ENCODE peak calls at places on chromosome 4, in nine cellular contexts. One of them, this sample, is unnamed.

GRCh38 chr4:30720021-30720655 is at the start of gene PCDH7:
- DNase-seq in MCF 10A: peak
- DNase-seq in ACHN: peak
- DNase-seq in activated T-cell treated with anti-CD3 and anti-CD28 coated beads, Interleukin-2, amount 50 U/mL, for 24 hours: no peak
- DNase-seq in ascending aorta: peak
- DNase-seq in GM12892: peak
- DNase-seq in chondrocyte: no peak
- DNase-seq in right lobe of liver: peak
- DNase-seq in activated T-helper 1 cell treated with anti-CD3 and anti-CD28 coated beads, Interleukin-12 subunit alpha, Interleukin-12 subunit beta, Interleukin-2, Interleukin-4 antibody, amounts not matched to agents 30 ng/mL and 10 ng/mL and 1 ng/mL, durations not matched to agents 14 hours and 24 hours and 36 hours: no peak
- DNase-seq in this sample: no peak

GRCh38 chr4:692771-693554 is 4.0 kb upstream of the SLC49A3 start:
- DNase-seq in GM12892: no peak
- DNase-seq in activated T-helper 1 cell treated with anti-CD3 and anti-CD28 coated beads, Interleukin-12 subunit alpha, Interleukin-12 subunit beta, Interleukin-2, Interleukin-4 antibody, amounts not matched to agents 30 ng/mL and 10 ng/mL and 1 ng/mL, durations not matched to agents 14 hours and 24 hours and 36 hours: no peak
- DNase-seq in right lobe of liver: no peak
- DNase-seq in ACHN: no peak
- DNase-seq in chondrocyte: no peak
- DNase-seq in activated T-cell treated with anti-CD3 and anti-CD28 coated beads, Interleukin-2, amount 50 U/mL, for 24 hours: no peak
- DNase-seq in ascending aorta: no peak
- DNase-seq in MCF 10A: no peak
- DNase-seq in this sample: no peak

GRCh38 chr4:151443247-151443646 is 34.3 kb downstream of the FHIP1A start:
- DNase-seq in activated T-helper 1 cell treated with anti-CD3 and anti-CD28 coated beads, Interleukin-12 subunit alpha, Interleukin-12 subunit beta, Interleukin-2, Interleukin-4 antibody, amounts not matched to agents 30 ng/mL and 10 ng/mL and 1 ng/mL, durations not matched to agents 14 hours and 24 hours and 36 hours: no peak
- DNase-seq in right lobe of liver: no peak
- DNase-seq in MCF 10A: no peak
- DNase-seq in GM12892: no peak
- DNase-seq in ascending aorta: no peak
- DNase-seq in chondrocyte: no peak
- DNase-seq in activated T-cell treated with anti-CD3 and anti-CD28 coated beads, Interleukin-2, amount 50 U/mL, for 24 hours: no peak
- DNase-seq in ACHN: no peak
- DNase-seq in this sample: no peak

GRCh38 chr4:68267433-68267944 is 22.0 kb upstream of the TMPRSS11B start:
- DNase-seq in right lobe of liver: no peak
- DNase-seq in activated T-cell treated with anti-CD3 and anti-CD28 coated beads, Interleukin-2, amount 50 U/mL, for 24 hours: no peak
- DNase-seq in GM12892: no peak
- DNase-seq in activated T-helper 1 cell treated with anti-CD3 and anti-CD28 coated beads, Interleukin-12 subunit alpha, Interleukin-12 subunit beta, Interleukin-2, Interleukin-4 antibody, amounts not matched to agents 30 ng/mL and 10 ng/mL and 1 ng/mL, durations not matched to agents 14 hours and 24 hours and 36 hours: no peak
- DNase-seq in chondrocyte: no peak
- DNase-seq in ascending aorta: no peak
- DNase-seq in MCF 10A: no peak
- DNase-seq in ACHN: no peak
- DNase-seq in this sample: no peak

GRCh38 chr4:96677499-96677898 is 837.6 kb downstream of the PDHA2 start:
- DNase-seq in chondrocyte: no peak
- DNase-seq in GM12892: no peak
- DNase-seq in ascending aorta: no peak
- DNase-seq in ACHN: no peak
- DNase-seq in activated T-helper 1 cell treated with anti-CD3 and anti-CD28 coated beads, Interleukin-12 subunit alpha, Interleukin-12 subunit beta, Interleukin-2, Interleukin-4 antibody, amounts not matched to agents 30 ng/mL and 10 ng/mL and 1 ng/mL, durations not matched to agents 14 hours and 24 hours and 36 hours: no peak
- DNase-seq in activated T-cell treated with anti-CD3 and anti-CD28 coated beads, Interleukin-2, amount 50 U/mL, for 24 hours: no peak
- DNase-seq in right lobe of liver: no peak
- DNase-seq in MCF 10A: peak
- DNase-seq in this sample: no peak

GRCh38 chr4:164659765-164660164 is 94.2 kb upstream of the SMIM31 start:
- DNase-seq in activated T-cell treated with anti-CD3 and anti-CD28 coated beads, Interleukin-2, amount 50 U/mL, for 24 hours: no peak
- DNase-seq in ascending aorta: no peak
- DNase-seq in ACHN: no peak
- DNase-seq in right lobe of liver: no peak
- DNase-seq in GM12892: no peak
- DNase-seq in chondrocyte: no peak
- DNase-seq in MCF 10A: no peak
- DNase-seq in activated T-helper 1 cell treated with anti-CD3 and anti-CD28 coated beads, Interleukin-12 subunit alpha, Interleukin-12 subunit beta, Interleukin-2, Interleukin-4 antibody, amounts not matched to agents 30 ng/mL and 10 ng/mL and 1 ng/mL, durations not matched to agents 14 hours and 24 hours and 36 hours: no peak
- DNase-seq in this sample: no peak

GRCh38 chr4:26183017-26183416 is 137.8 kb upstream of the RBPJ start:
- DNase-seq in ACHN: no peak
- DNase-seq in ascending aorta: no peak
- DNase-seq in GM12892: no peak
- DNase-seq in activated T-helper 1 cell treated with anti-CD3 and anti-CD28 coated beads, Interleukin-12 subunit alpha, Interleukin-12 subunit beta, Interleukin-2, Interleukin-4 antibody, amounts not matched to agents 30 ng/mL and 10 ng/mL and 1 ng/mL, durations not matched to agents 14 hours and 24 hours and 36 hours: no peak
- DNase-seq in chondrocyte: no peak
- DNase-seq in right lobe of liver: no peak
- DNase-seq in MCF 10A: no peak
- DNase-seq in activated T-cell treated with anti-CD3 and anti-CD28 coated beads, Interleukin-2, amount 50 U/mL, for 24 hours: no peak
- DNase-seq in this sample: no peak

GRCh38 chr4:177667687-177668086 is 225.4 kb upstream of the AGA start:
- DNase-seq in chondrocyte: no peak
- DNase-seq in GM12892: no peak
- DNase-seq in MCF 10A: peak
- DNase-seq in right lobe of liver: no peak
- DNase-seq in ascending aorta: no peak
- DNase-seq in ACHN: peak
- DNase-seq in activated T-cell treated with anti-CD3 and anti-CD28 coated beads, Interleukin-2, amount 50 U/mL, for 24 hours: no peak
- DNase-seq in activated T-helper 1 cell treated with anti-CD3 and anti-CD28 coated beads, Interleukin-12 subunit alpha, Interleukin-12 subunit beta, Interleukin-2, Interleukin-4 antibody, amounts not matched to agents 30 ng/mL and 10 ng/mL and 1 ng/mL, durations not matched to agents 14 hours and 24 hours and 36 hours: no peak
- DNase-seq in this sample: no peak

GRCh38 chr4:156875697-156876096 is 95.9 kb downstream of the PDGFC start:
- DNase-seq in activated T-helper 1 cell treated with anti-CD3 and anti-CD28 coated beads, Interleukin-12 subunit alpha, Interleukin-12 subunit beta, Interleukin-2, Interleukin-4 antibody, amounts not matched to agents 30 ng/mL and 10 ng/mL and 1 ng/mL, durations not matched to agents 14 hours and 24 hours and 36 hours: no peak
- DNase-seq in ACHN: no peak
- DNase-seq in MCF 10A: no peak
- DNase-seq in GM12892: no peak
- DNase-seq in right lobe of liver: no peak
- DNase-seq in ascending aorta: no peak
- DNase-seq in chondrocyte: no peak
- DNase-seq in activated T-cell treated with anti-CD3 and anti-CD28 coated beads, Interleukin-2, amount 50 U/mL, for 24 hours: no peak
- DNase-seq in this sample: no peak

GRCh38 chr4:153156263-153156662 is 48.0 kb upstream of the TRIM2 start:
- DNase-seq in GM12892: no peak
- DNase-seq in chondrocyte: no peak
- DNase-seq in right lobe of liver: no peak
- DNase-seq in MCF 10A: no peak
- DNase-seq in activated T-helper 1 cell treated with anti-CD3 and anti-CD28 coated beads, Interleukin-12 subunit alpha, Interleukin-12 subunit beta, Interleukin-2, Interleukin-4 antibody, amounts not matched to agents 30 ng/mL and 10 ng/mL and 1 ng/mL, durations not matched to agents 14 hours and 24 hours and 36 hours: peak
- DNase-seq in activated T-cell treated with anti-CD3 and anti-CD28 coated beads, Interleukin-2, amount 50 U/mL, for 24 hours: peak
- DNase-seq in ACHN: no peak
- DNase-seq in ascending aorta: no peak
- DNase-seq in this sample: no peak

GRCh38 chr4:114383721-114384120 is 214.9 kb upstream of the UGT8 start:
- DNase-seq in ascending aorta: no peak
- DNase-seq in GM12892: no peak
- DNase-seq in ACHN: no peak
- DNase-seq in activated T-cell treated with anti-CD3 and anti-CD28 coated beads, Interleukin-2, amount 50 U/mL, for 24 hours: no peak
- DNase-seq in right lobe of liver: no peak
- DNase-seq in chondrocyte: no peak
- DNase-seq in MCF 10A: peak
- DNase-seq in activated T-helper 1 cell treated with anti-CD3 and anti-CD28 coated beads, Interleukin-12 subunit alpha, Interleukin-12 subunit beta, Interleukin-2, Interleukin-4 antibody, amounts not matched to agents 30 ng/mL and 10 ng/mL and 1 ng/mL, durations not matched to agents 14 hours and 24 hours and 36 hours: no peak
- DNase-seq in this sample: no peak

GRCh38 chr4:3822230-3822947 is 56.2 kb downstream of the ADRA2C start:
- DNase-seq in GM12892: no peak
- DNase-seq in ACHN: no peak
- DNase-seq in activated T-cell treated with anti-CD3 and anti-CD28 coated beads, Interleukin-2, amount 50 U/mL, for 24 hours: no peak
- DNase-seq in MCF 10A: no peak
- DNase-seq in chondrocyte: peak
- DNase-seq in ascending aorta: no peak
- DNase-seq in activated T-helper 1 cell treated with anti-CD3 and anti-CD28 coated beads, Interleukin-12 subunit alpha, Interleukin-12 subunit beta, Interleukin-2, Interleukin-4 antibody, amounts not matched to agents 30 ng/mL and 10 ng/mL and 1 ng/mL, durations not matched to agents 14 hours and 24 hours and 36 hours: no peak
- DNase-seq in right lobe of liver: no peak
- DNase-seq in this sample: no peak

GRCh38 chr4:16155503-16156169 is 70.6 kb downstream of the TAPT1 start:
- DNase-seq in chondrocyte: no peak
- DNase-seq in activated T-cell treated with anti-CD3 and anti-CD28 coated beads, Interleukin-2, amount 50 U/mL, for 24 hours: no peak
- DNase-seq in ascending aorta: no peak
- DNase-seq in ACHN: no peak
- DNase-seq in GM12892: no peak
- DNase-seq in right lobe of liver: no peak
- DNase-seq in MCF 10A: no peak
- DNase-seq in activated T-helper 1 cell treated with anti-CD3 and anti-CD28 coated beads, Interleukin-12 subunit alpha, Interleukin-12 subunit beta, Interleukin-2, Interleukin-4 antibody, amounts not matched to agents 30 ng/mL and 10 ng/mL and 1 ng/mL, durations not matched to agents 14 hours and 24 hours and 36 hours: no peak
- DNase-seq in this sample: no peak

GRCh38 chr4:3427706-3428446 is 13.9 kb upstream of the HGFAC start:
- DNase-seq in right lobe of liver: no peak
- DNase-seq in activated T-cell treated with anti-CD3 and anti-CD28 coated beads, Interleukin-2, amount 50 U/mL, for 24 hours: no peak
- DNase-seq in activated T-helper 1 cell treated with anti-CD3 and anti-CD28 coated beads, Interleukin-12 subunit alpha, Interleukin-12 subunit beta, Interleukin-2, Interleukin-4 antibody, amounts not matched to agents 30 ng/mL and 10 ng/mL and 1 ng/mL, durations not matched to agents 14 hours and 24 hours and 36 hours: no peak
- DNase-seq in ascending aorta: no peak
- DNase-seq in chondrocyte: no peak
- DNase-seq in GM12892: no peak
- DNase-seq in MCF 10A: no peak
- DNase-seq in ACHN: no peak
- DNase-seq in this sample: no peak

GRCh38 chr4:72843466-72843865 is 226.1 kb downstream of the COX18 start:
- DNase-seq in ascending aorta: no peak
- DNase-seq in activated T-cell treated with anti-CD3 and anti-CD28 coated beads, Interleukin-2, amount 50 U/mL, for 24 hours: no peak
- DNase-seq in GM12892: no peak
- DNase-seq in ACHN: no peak
- DNase-seq in activated T-helper 1 cell treated with anti-CD3 and anti-CD28 coated beads, Interleukin-12 subunit alpha, Interleukin-12 subunit beta, Interleukin-2, Interleukin-4 antibody, amounts not matched to agents 30 ng/mL and 10 ng/mL and 1 ng/mL, durations not matched to agents 14 hours and 24 hours and 36 hours: no peak
- DNase-seq in chondrocyte: no peak
- DNase-seq in MCF 10A: no peak
- DNase-seq in right lobe of liver: no peak
- DNase-seq in this sample: no peak

GRCh38 chr4:81380364-81380853 is 91.3 kb downstream of the RASGEF1B start:
- DNase-seq in MCF 10A: no peak
- DNase-seq in right lobe of liver: no peak
- DNase-seq in ACHN: no peak
- DNase-seq in ascending aorta: no peak
- DNase-seq in activated T-cell treated with anti-CD3 and anti-CD28 coated beads, Interleukin-2, amount 50 U/mL, for 24 hours: no peak
- DNase-seq in activated T-helper 1 cell treated with anti-CD3 and anti-CD28 coated beads, Interleukin-12 subunit alpha, Interleukin-12 subunit beta, Interleukin-2, Interleukin-4 antibody, amounts not matched to agents 30 ng/mL and 10 ng/mL and 1 ng/mL, durations not matched to agents 14 hours and 24 hours and 36 hours: no peak
- DNase-seq in chondrocyte: no peak
- DNase-seq in GM12892: no peak
- DNase-seq in this sample: no peak

GRCh38 chr4:185787926-185788679 is 23.9 kb downstream of the SORBS2 start:
- DNase-seq in right lobe of liver: no peak
- DNase-seq in ACHN: no peak
- DNase-seq in activated T-cell treated with anti-CD3 and anti-CD28 coated beads, Interleukin-2, amount 50 U/mL, for 24 hours: no peak
- DNase-seq in chondrocyte: no peak
- DNase-seq in MCF 10A: no peak
- DNase-seq in activated T-helper 1 cell treated with anti-CD3 and anti-CD28 coated beads, Interleukin-12 subunit alpha, Interleukin-12 subunit beta, Interleukin-2, Interleukin-4 antibody, amounts not matched to agents 30 ng/mL and 10 ng/mL and 1 ng/mL, durations not matched to agents 14 hours and 24 hours and 36 hours: no peak
- DNase-seq in GM12892: no peak
- DNase-seq in ascending aorta: no peak
- DNase-seq in this sample: no peak

GRCh38 chr4:151540728-151541437 is 131.9 kb downstream of the FHIP1A start:
- DNase-seq in ascending aorta: no peak
- DNase-seq in chondrocyte: no peak
- DNase-seq in activated T-helper 1 cell treated with anti-CD3 and anti-CD28 coated beads, Interleukin-12 subunit alpha, Interleukin-12 subunit beta, Interleukin-2, Interleukin-4 antibody, amounts not matched to agents 30 ng/mL and 10 ng/mL and 1 ng/mL, durations not matched to agents 14 hours and 24 hours and 36 hours: no peak
- DNase-seq in MCF 10A: peak
- DNase-seq in activated T-cell treated with anti-CD3 and anti-CD28 coated beads, Interleukin-2, amount 50 U/mL, for 24 hours: no peak
- DNase-seq in right lobe of liver: no peak
- DNase-seq in GM12892: no peak
- DNase-seq in ACHN: peak
- DNase-seq in this sample: no peak

GRCh38 chr4:64880557-64880956 is 471.3 kb upstream of the TECRL start:
- DNase-seq in ascending aorta: no peak
- DNase-seq in right lobe of liver: no peak
- DNase-seq in activated T-helper 1 cell treated with anti-CD3 and anti-CD28 coated beads, Interleukin-12 subunit alpha, Interleukin-12 subunit beta, Interleukin-2, Interleukin-4 antibody, amounts not matched to agents 30 ng/mL and 10 ng/mL and 1 ng/mL, durations not matched to agents 14 hours and 24 hours and 36 hours: no peak
- DNase-seq in activated T-cell treated with anti-CD3 and anti-CD28 coated beads, Interleukin-2, amount 50 U/mL, for 24 hours: no peak
- DNase-seq in ACHN: no peak
- DNase-seq in MCF 10A: no peak
- DNase-seq in GM12892: no peak
- DNase-seq in chondrocyte: no peak
- DNase-seq in this sample: no peak